ENCODE peak calls at places on chromosomes 1 and 21, in nine cellular contexts. B is mammary epithelial cell, C is A549, R is kidney, O is sigmoid colon, I is testis, J is AG10803, K is heart right ventricle, Y is cardiac muscle cell. Z is an unnamed sample.

GRCh38 chr1:33322109-33322508 is 1.2 kb upstream of the A3GALT2 start:
- DNase-seq in B (no peak), O (peak; percentile 53), C (no peak), J (no peak), K (no peak), Y (no peak), I (no peak), R (peak; percentile 40), Z (no peak)

GRCh38 chr1:117610036-117610435 is 4.2 kb downstream of the TENT5C start:
- DNase-seq in Y (no peak), O (no peak), B (no peak), R (no peak), I (no peak), C (no peak), J (no peak), K (no peak), Z (peak; percentile 50)

GRCh38 chr21:41961282-41961701 is 7.5 kb upstream of the C2CD2 start:
- DNase-seq in I (no peak), K (no peak), B (no peak), O (no peak), J (no peak), C (no peak), Y (no peak), R (no peak), Z (no peak)

GRCh38 chr1:63475761-63476160 is 47.3 kb downstream of the ITGB3BP start:
- DNase-seq in R (no peak), K (no peak), O (no peak), B (no peak), Y (no peak), C (no peak), J (peak; percentile 9), I (no peak), Z (no peak)

GRCh38 chr1:17684810-17685209 is 70.3 kb upstream of the ACTL8 start:
- DNase-seq in K (no peak), O (no peak), I (no peak), C (no peak), R (no peak), J (no peak), Y (no peak), B (no peak), Z (no peak)

GRCh38 chr21:35020446-35020845 is 28.7 kb downstream of the RUNX1 start:
- DNase-seq in I (no peak), O (no peak), Y (no peak), J (no peak), R (no peak), K (no peak), B (no peak), C (no peak), Z (peak; percentile 15)

GRCh38 chr1:1137256-1138045 is 21.6 kb upstream of the C1orf159 start:
- DNase-seq in K (no peak), O (no peak), I (no peak), B (no peak), C (no peak), Y (no peak), R (no peak), J (no peak), Z (no peak)

GRCh38 chr1:162011337-162012012 is 12.2 kb downstream of the OLFML2B start:
- DNase-seq in B (no peak), R (no peak), K (peak; percentile 34), O (peak; percentile 84), I (no peak), C (no peak), J (peak; percentile 54), Y (no peak), Z (no peak)

GRCh38 chr1:94481473-94481933 is 60.1 kb downstream of the F3 start:
- DNase-seq in O (peak; percentile 62), C (peak; percentile 37), J (peak; percentile 71), B (peak; percentile 82), K (no peak), Y (peak; percentile 83), I (peak; percentile 57), R (no peak), Z (peak; percentile 71)

GRCh38 chr1:94061513-94062443 is 59.2 kb downstream of the ABCA4 start:
- DNase-seq in Y (peak; percentile 89), K (peak; percentile 53), B (peak; percentile 47), R (no peak), C (peak; percentile 87), J (peak; percentile 93), O (peak; percentile 82), I (peak; percentile 79), Z (peak; percentile 93)

GRCh38 chr1:213082778-213083445 is 31.9 kb downstream of the RPS6KC1 start:
- DNase-seq in J (no peak), I (no peak), R (no peak), B (peak; percentile 52), K (no peak), Y (no peak), C (no peak), O (no peak), Z (no peak)

GRCh38 chr1:23593042-23593521 is 33.8 kb upstream of the ID3 start:
- DNase-seq in Y (no peak), I (no peak), J (no peak), R (no peak), C (no peak), B (peak; percentile 95), O (no peak), K (no peak), Z (no peak)

GRCh38 chr1:230186003-230186863 is 119.2 kb downstream of the GALNT2 start:
- DNase-seq in O (peak; percentile 85), C (peak; percentile 87), K (no peak), B (peak; percentile 87), R (no peak), I (peak; percentile 48), Y (peak; percentile 78), J (peak; percentile 71), Z (peak; percentile 53)

GRCh38 chr21:44444286-44444931 is 10.9 kb upstream of the LRRC3 start:
- DNase-seq in R (peak; percentile 43), K (peak; percentile 6), C (peak; percentile 13), O (peak; percentile 57), I (no peak), B (no peak), Y (no peak), J (no peak), Z (no peak)

GRCh38 chr21:41186763-41187536 is 19.0 kb downstream of the BACE2 start:
- DNase-seq in B (peak; percentile 40), R (no peak), Y (no peak), C (no peak), K (no peak), O (no peak), J (no peak), I (no peak), Z (no peak)

GRCh38 chr1:234776875-234777849 is 167.2 kb upstream of the IRF2BP2 start:
- DNase-seq in I (no peak), Y (no peak), K (no peak), B (no peak), O (no peak), C (no peak), R (no peak), J (no peak), Z (no peak)

GRCh38 chr1:21164266-21164665 is 12.4 kb downstream of the EIF4G3 start:
- DNase-seq in B (no peak), Y (no peak), R (no peak), I (no peak), K (no peak), J (no peak), C (no peak), O (no peak), Z (no peak)
- H3K4me3 ChIP-seq in B (no peak overlapping the region), Y (no peak overlapping the region), R (no peak overlapping the region), I (no peak overlapping the region), K (no peak overlapping the region), J (no peak overlapping the region), C (no peak overlapping the region), O (no peak overlapping the region), Z (no peak overlapping the region)

GRCh38 chr1:35454616-35455015 is 102.6 kb downstream of the KIAA0319L start:
- DNase-seq in J (peak; percentile 71), C (no peak), R (no peak), Y (peak; percentile 83), I (no peak), O (no peak), B (peak; percentile 60), K (no peak), Z (no peak)
- TF ChIP-seq CTCF in J (peak; percentile 36), C (no peak), R (no peak), Y (peak; percentile 40), I (no peak), O (no peak), B (peak; percentile 9), K (no peak), Z (no peak)

GRCh38 chr1:228379666-228380065 is 27.0 kb downstream of the TRIM11 start:
- DNase-seq in Y (no peak), I (no peak), C (no peak), J (no peak), K (no peak), R (peak; percentile 39), B (no peak), O (peak; percentile 63), Z (no peak)

GRCh38 chr1:228379165-228379460 is 27.5 kb downstream of the TRIM11 start:
- DNase-seq in Y (no peak), C (no peak), J (peak; percentile 25), K (peak; percentile 35), I (peak; percentile 32), B (no peak), R (no peak), O (peak; percentile 69), Z (no peak)

GRCh38 chr1:228383773-228384172 is 22.9 kb downstream of the TRIM11 start:
- DNase-seq in C (no peak), K (no peak), R (no peak), O (no peak), I (no peak), B (no peak), Y (no peak), J (no peak), Z (no peak)

GRCh38 chr1:228378453-228379164 is 28.0 kb downstream of the TRIM11 start:
- DNase-seq in J (peak; percentile 67), Y (peak; percentile 93), B (peak; percentile 42), K (peak; percentile 76), C (peak; percentile 62), R (peak; percentile 95), O (peak; percentile 86), I (peak; percentile 81), Z (peak; percentile 93)

DNA sequence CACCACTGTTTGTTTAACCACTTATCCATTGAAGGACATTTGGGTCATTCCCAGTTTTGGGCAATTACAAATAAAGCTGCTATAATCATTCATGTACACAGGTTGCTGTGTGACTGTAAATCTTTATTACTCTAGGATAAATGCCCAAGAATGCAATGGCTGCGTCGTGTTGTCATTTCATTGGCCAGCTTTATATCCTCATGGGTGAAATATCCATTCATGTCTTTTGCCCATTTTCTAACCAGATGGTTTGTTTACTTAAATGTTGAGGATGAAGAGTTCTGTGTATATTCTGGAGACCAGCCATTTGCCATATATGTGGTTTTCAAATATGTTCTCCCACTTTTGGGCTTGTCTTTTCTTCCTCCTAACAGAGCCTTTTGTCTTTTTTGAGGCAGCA is 25.3 kb downstream of the TRIM11 start:
- DNase-seq in K (no peak), B (no peak), O (no peak), I (no peak), Y (no peak), J (no peak), R (no peak), C (no peak), Z (no peak)
- H3K4me3 ChIP-seq in K (no peak overlapping the region), B (no peak overlapping the region), O (no peak overlapping the region), I (no peak overlapping the region), Y (no peak overlapping the region), J (no peak overlapping the region), R (no peak overlapping the region), C (no peak overlapping the region), Z (no peak overlapping the region)

DNA sequence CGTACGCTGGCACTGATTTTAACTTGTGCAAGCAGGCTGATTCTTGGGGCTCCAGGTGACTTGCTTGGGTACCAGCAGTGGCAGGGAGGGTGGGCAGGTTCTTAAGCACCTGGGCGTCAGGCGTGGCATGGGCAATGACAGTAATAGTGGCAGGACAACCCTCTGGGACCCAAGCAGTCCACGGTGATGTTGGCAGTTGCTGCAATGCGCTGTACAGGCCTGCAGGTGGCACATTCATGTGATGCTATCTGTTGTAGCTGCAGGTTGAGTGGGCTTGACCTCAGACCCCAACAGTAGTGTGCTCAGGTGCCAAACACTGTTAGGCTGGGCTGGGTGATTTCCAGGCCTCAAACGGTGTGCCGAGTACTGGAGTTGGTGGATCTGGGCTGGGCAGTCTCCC is 10.2 kb upstream of the OR10J4 start:
- DNase-seq in R (no peak), B (no peak), K (no peak), Y (no peak), O (no peak), C (no peak), J (no peak), I (no peak), Z (no peak)
- TF ChIP-seq CTCF in R (no peak), B (no peak), K (no peak), Y (no peak), O (no peak), C (no peak), J (peak; percentile 23), I (no peak), Z (no peak)